ENCODE peak calls at places on chromosomes 4 and X, in eight cellular contexts. R, A, Q, T, S, Y, L and J are unnamed samples.

GRCh38 chr4:8675383-8675782 is 82.8 kb downstream of the CPZ start:
- DNase-seq in R (peak), A (no peak), Q (peak), T (no peak), S (no peak), Y (no peak), L (peak), J (no peak)

GRCh38 chrX:1521459-1521956 is 15.5 kb downstream of the P2RY8 start:
- DNase-seq in R (no peak), A (no peak), Q (peak), T (no peak), S (no peak), Y (no peak), L (peak), J (no peak)

GRCh38 chrX:15328131-15328530 is 7.2 kb downstream of the PIGA start:
- DNase-seq in R (no peak), A (no peak), Q (no peak), T (no peak), S (no peak), Y (no peak), L (no peak), J (no peak)

GRCh38 chr4:92232566-92232965 is 71.2 kb upstream of the GRID2 start:
- DNase-seq in R (peak), A (no peak), Q (no peak), T (no peak), S (no peak), Y (peak), L (no peak), J (no peak)

GRCh38 chr4:899556-899906 is 32.6 kb downstream of the GAK start:
- DNase-seq in R (no peak), A (no peak), Q (no peak), T (no peak), S (no peak), Y (no peak), L (no peak), J (no peak)

GRCh38 chr4:173380987-173381386 is 10.2 kb downstream of the SAP30 start:
- DNase-seq in R (no peak), A (no peak), Q (no peak), T (no peak), S (no peak), Y (no peak), L (no peak), J (no peak)

GRCh38 chr4:189845145-189845846 is 95.4 kb upstream of the FRG1 start:
- DNase-seq in R (peak), A (no peak), Q (no peak), T (no peak), S (no peak), Y (peak), L (no peak), J (no peak)

GRCh38 chrX:101659601-101660063 is at the start of gene ARMCX2:
- DNase-seq in R (peak), A (peak), Q (no peak), T (no peak), S (peak), Y (peak), L (no peak), J (peak)

GRCh38 chr4:67926485-67926884 is 36.8 kb downstream of the TMPRSS11A start:
- DNase-seq in R (no peak), A (no peak), Q (no peak), T (no peak), S (no peak), Y (no peak), L (no peak), J (no peak)

GRCh38 chrX:46433892-46434291 is 111.3 kb downstream of the ZNF674 start:
- DNase-seq in R (peak), A (no peak), Q (no peak), T (no peak), S (no peak), Y (peak), L (no peak), J (no peak)

GRCh38 chr4:75916091-75916661 is 13.9 kb upstream of the PPEF2 start:
- DNase-seq in R (peak), A (peak), Q (peak), T (peak), S (no peak), Y (peak), L (no peak), J (no peak)

GRCh38 chr4:113708250-113708649 is 53.3 kb downstream of the CAMK2D start:
- DNase-seq in R (peak), A (no peak), Q (no peak), T (no peak), S (no peak), Y (peak), L (no peak), J (no peak)

GRCh38 chr4:6360385-6360784 is 90.7 kb downstream of the WFS1 start:
- DNase-seq in R (peak), A (no peak), Q (no peak), T (no peak), S (peak), Y (peak), L (no peak), J (no peak)

GRCh38 chr4:140947507-140947906 is 185.8 kb downstream of the RNF150 start:
- DNase-seq in R (no peak), A (no peak), Q (peak), T (no peak), S (no peak), Y (no peak), L (no peak), J (no peak)

GRCh38 chr4:149884529-149885206 is 69.0 kb upstream of the IQCM start:
- DNase-seq in R (no peak), A (no peak), Q (no peak), T (no peak), S (no peak), Y (no peak), L (no peak), J (no peak)

GRCh38 chr4:139734201-139734874 is 68.7 kb downstream of the MGST2 start:
- DNase-seq in R (peak), A (no peak), Q (no peak), T (no peak), S (no peak), Y (peak), L (peak), J (no peak)

GRCh38 chr4:142656178-142656577 is 189.9 kb downstream of the INPP4B start:
- DNase-seq in R (peak), A (no peak), Q (peak), T (no peak), S (no peak), Y (peak), L (no peak), J (no peak)

GRCh38 chr4:155426953-155427352 is 50.2 kb upstream of the MAP9 start:
- DNase-seq in R (no peak), A (no peak), Q (peak), T (no peak), S (no peak), Y (no peak), L (no peak), J (no peak)

GRCh38 chrX:65751511-65751910 is 84.1 kb downstream of the MSN start:
- DNase-seq in R (no peak), A (no peak), Q (no peak), T (no peak), S (no peak), Y (no peak), L (no peak), J (no peak)

GRCh38 chr4:163923092-163923491 is 428.6 kb downstream of the TMA16 start:
- DNase-seq in R (no peak), A (no peak), Q (no peak), T (no peak), S (no peak), Y (no peak), L (no peak), J (no peak)

GRCh38 chr4:173855015-173855414 is 325.0 kb upstream of the HAND2 start:
- DNase-seq in R (no peak), A (no peak), Q (no peak), T (no peak), S (no peak), Y (no peak), L (no peak), J (no peak)

GRCh38 chrX:119249836-119250340 is 13.8 kb downstream of the PGRMC1 start:
- DNase-seq in R (peak), A (no peak), Q (no peak), T (no peak), S (no peak), Y (peak), L (no peak), J (no peak)

GRCh38 chr4:183139058-183139740 is 40.1 kb downstream of the WWC2 start:
- DNase-seq in R (peak), A (no peak), Q (no peak), T (no peak), S (no peak), Y (peak), L (no peak), J (no peak)

GRCh38 chr4:158998624-158999023 is 104.3 kb upstream of the RAPGEF2 start:
- DNase-seq in R (peak), A (no peak), Q (no peak), T (no peak), S (no peak), Y (peak), L (no peak), J (no peak)

GRCh38 chr4:75844151-75844662 is 58.0 kb downstream of the PPEF2 start:
- DNase-seq in R (peak), A (no peak), Q (peak), T (no peak), S (no peak), Y (peak), L (no peak), J (no peak)

GRCh38 chr4:3853388-3854035 is 87.3 kb downstream of the ADRA2C start:
- DNase-seq in R (no peak), A (no peak), Q (no peak), T (no peak), S (no peak), Y (no peak), L (no peak), J (no peak)

GRCh38 chr4:168409089-168409801 is 71.0 kb downstream of the DDX60L start:
- DNase-seq in R (peak), A (no peak), Q (peak), T (no peak), S (no peak), Y (peak), L (no peak), J (no peak)

GRCh38 chrX:23784487-23785301 is 1.7 kb downstream of the SAT1 start:
- DNase-seq in R (peak), A (no peak), Q (peak), T (no peak), S (no peak), Y (peak), L (no peak), J (no peak)

GRCh38 chrX:103779156-103779555 is 2.5 kb downstream of the PLP1 start:
- DNase-seq in R (peak), A (no peak), Q (no peak), T (no peak), S (peak), Y (peak), L (no peak), J (peak)

GRCh38 chr4:4559596-4559995 is 17.7 kb upstream of the STX18 start:
- DNase-seq in R (peak), A (no peak), Q (no peak), T (no peak), S (no peak), Y (peak), L (peak), J (no peak)

GRCh38 chr4:62644372-62644771 is 1444.2 kb downstream of the ADGRL3 start:
- DNase-seq in R (no peak), A (no peak), Q (peak), T (no peak), S (no peak), Y (peak), L (no peak), J (no peak)

GRCh38 chr4:123784626-123785025 is 388.0 kb downstream of the SPRY1 start:
- DNase-seq in R (peak), A (no peak), Q (no peak), T (no peak), S (no peak), Y (peak), L (no peak), J (no peak)

GRCh38 chrX:20454117-20454516 is 187.4 kb upstream of the RPS6KA3 start:
- DNase-seq in R (peak), A (no peak), Q (no peak), T (no peak), S (no peak), Y (peak), L (no peak), J (no peak)

GRCh38 chr4:75248770-75249467 is 265.3 kb downstream of the RCHY1 start:
- DNase-seq in R (no peak), A (no peak), Q (no peak), T (no peak), S (no peak), Y (no peak), L (peak), J (no peak)

GRCh38 chrX:136577562-136577961 is 45.5 kb downstream of the VGLL1 start:
- DNase-seq in R (peak), A (peak), Q (peak), T (no peak), S (peak), Y (peak), L (peak), J (peak)

GRCh38 chr4:151676301-151676700 is 84.5 kb downstream of the GATB start:
- DNase-seq in R (peak), A (no peak), Q (peak), T (no peak), S (no peak), Y (peak), L (no peak), J (no peak)

GRCh38 chr4:6573986-6574746 is 823 bp upstream of the MAN2B2 start:
- DNase-seq in R (peak), A (no peak), Q (no peak), T (no peak), S (no peak), Y (no peak), L (no peak), J (no peak)

GRCh38 chr4:165207016-165207430 is 338 bp upstream of the KLHL2 start:
- DNase-seq in R (peak), A (no peak), Q (peak), T (no peak), S (no peak), Y (peak), L (no peak), J (no peak)

GRCh38 chr4:165208741-165209388 is 1.5 kb downstream of the KLHL2 start:
- DNase-seq in R (no peak), A (no peak), Q (no peak), T (no peak), S (no peak), Y (peak), L (no peak), J (no peak)

GRCh38 chr4:165207431-165208321 is at the start of gene KLHL2:
- DNase-seq in R (peak), A (peak), Q (peak), T (no peak), S (peak), Y (peak), L (peak), J (peak)

GRCh38 chr4:165209796-165210195 is 2.4 kb downstream of the KLHL2 start:
- DNase-seq in R (no peak), A (no peak), Q (no peak), T (no peak), S (no peak), Y (no peak), L (no peak), J (no peak)

GRCh38 chr4:165208322-165208652 is 926 bp downstream of the KLHL2 start:
- DNase-seq in R (no peak), A (no peak), Q (no peak), T (no peak), S (no peak), Y (no peak), L (no peak), J (no peak)
- H3K27ac ChIP-seq in R (no peak), A (peak), Q (peak), T (no peak), S (peak), Y (no peak), L (no peak), J (no peak)

GRCh38 chrX:2538016-2538415 is 37.2 kb upstream of the DHRSX start:
- DNase-seq in R (peak), A (no peak), Q (no peak), T (no peak), S (no peak), Y (no peak), L (no peak), J (no peak)

GRCh38 chrX:2541603-2542002 is 40.8 kb upstream of the DHRSX start:
- DNase-seq in R (no peak), A (no peak), Q (no peak), T (no peak), S (no peak), Y (no peak), L (no peak), J (no peak)

GRCh38 chrX:2536974-2537373 is 36.2 kb upstream of the DHRSX start:
- DNase-seq in R (no peak), A (no peak), Q (no peak), T (no peak), S (no peak), Y (no peak), L (no peak), J (no peak)

GRCh38 chrX:2540426-2540942 is 39.7 kb upstream of the DHRSX start:
- DNase-seq in R (no peak), A (no peak), Q (no peak), T (no peak), S (no peak), Y (peak), L (peak), J (no peak)

GRCh38 chrX:2539586-2539985 is 38.8 kb upstream of the DHRSX start:
- DNase-seq in R (no peak), A (no peak), Q (no peak), T (no peak), S (no peak), Y (no peak), L (peak), J (no peak)
- H3K4me3 ChIP-seq in R (no peak), A (no peak), Q (no peak), T (no peak), S (no peak), Y (no peak), L (no peak), J (no peak)

DNA sequence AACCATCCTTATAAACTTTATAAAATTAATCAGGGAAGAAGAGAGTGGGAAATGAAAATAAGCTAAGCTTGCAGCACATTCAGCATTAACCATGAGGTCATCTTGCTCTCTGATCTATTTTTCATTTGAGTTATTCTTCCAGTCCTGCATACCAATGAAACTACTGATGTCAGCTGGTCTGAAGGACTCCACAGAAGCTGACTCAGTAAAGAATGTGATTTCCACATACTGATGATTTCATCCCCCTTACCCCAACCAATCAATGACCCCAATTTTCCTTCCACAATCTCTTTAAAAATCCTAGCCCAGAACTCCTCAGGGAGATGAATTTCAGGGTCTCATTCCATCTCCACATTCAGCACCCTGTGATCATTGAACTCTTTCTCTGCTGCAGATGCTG is 18.8 kb upstream of the DSPP start:
- DNase-seq in R (peak), A (no peak), Q (peak), T (peak), S (no peak), Y (peak), L (peak), J (no peak)
- H3K27ac ChIP-seq in R (peak), A (no peak), Q (no peak), T (peak), S (no peak), Y (peak), L (no peak), J (no peak)

GRCh38 chrX:13014111-13015094 is 30.0 kb downstream of the FAM9C start:
- DNase-seq in R (no peak), A (no peak), Q (no peak), T (no peak), S (no peak), Y (peak), L (peak), J (no peak)
- H3K4me3 ChIP-seq in R (no peak), A (no peak), Q (no peak), T (no peak), S (no peak), Y (no peak), L (no peak), J (no peak)